ENCODE peak calls at places on chromosomes 6 and 20, in eight cellular contexts. U is heart right ventricle; D is CD8-positive, alpha-beta T cell; B is cardiac muscle cell; G is prostate gland; K is AG04450; W is neural progenitor cell; V is GM12878. R is an unnamed sample.

GRCh38 chr6:109202409-109203264 is 107.3 kb downstream of the CEP57L1 start:
- DNase-seq in B (no peak), K (no peak), U (no peak), G (no peak), V (no peak), D (no peak), W (no peak), R (no peak)

GRCh38 chr20:3010985-3011723 is 32.3 kb upstream of the GNRH2 start:
- DNase-seq in G (no peak), K (peak), D (no peak), B (peak), W (no peak), U (no peak), V (no peak), R (no peak)

GRCh38 chr20:25009218-25010145 is 16.9 kb upstream of the APMAP start:
- DNase-seq in U (no peak), K (no peak), W (no peak), G (no peak), V (no peak), D (no peak), B (no peak), R (peak)

GRCh38 chr6:37110455-37111155 is 59.3 kb upstream of the PIM1 start:
- DNase-seq in V (peak), K (no peak), D (no peak), G (no peak), B (peak), U (no peak), W (no peak), R (no peak)

GRCh38 chr6:157020398-157021266 is 243.5 kb downstream of the ARID1B start:
- DNase-seq in W (peak), G (peak), U (peak), B (peak), D (peak), K (no peak), V (no peak), R (peak)

GRCh38 chr6:112029045-112029822 is 24.7 kb upstream of the CCN6 start:
- DNase-seq in W (peak), K (peak), G (no peak), V (no peak), U (peak), B (peak), D (peak), R (peak)

GRCh38 chr6:93369586-93370134 is 49.7 kb downstream of the EPHA7 start:
- DNase-seq in G (no peak), K (no peak), W (no peak), V (no peak), D (no peak), B (no peak), U (no peak), R (no peak)

GRCh38 chr6:146582857-146583256 is 15.9 kb upstream of the ADGB start:
- DNase-seq in B (peak), V (no peak), G (no peak), U (peak), D (no peak), W (no peak), K (no peak), R (no peak)

GRCh38 chr6:4941782-4942672 is 61.8 kb downstream of the RPP40 start:
- DNase-seq in K (peak), D (peak), G (no peak), B (peak), U (peak), W (peak), V (peak), R (no peak)

GRCh38 chr20:41800040-41800439 is 181.9 kb upstream of the CHD6 start:
- DNase-seq in D (no peak), G (no peak), W (no peak), V (no peak), B (no peak), U (no peak), K (no peak), R (no peak)

GRCh38 chr20:2873747-2874041 is 413 bp downstream of the PTPRA start:
- DNase-seq in U (peak), B (peak), K (no peak), G (peak), W (peak), D (peak), V (no peak), R (peak)

GRCh38 chr6:129498950-129499870 is 210.8 kb downstream of the ARHGAP18 start:
- DNase-seq in U (no peak), V (no peak), W (peak), K (no peak), D (no peak), B (peak), G (peak), R (no peak)

GRCh38 chr6:6803180-6803978 is 214.9 kb downstream of the LY86 start:
- DNase-seq in W (no peak), G (peak), U (no peak), K (no peak), B (no peak), D (no peak), V (no peak), R (no peak)

GRCh38 chr6:66772785-66773184 is 1065.8 kb upstream of the EYS start:
- DNase-seq in G (no peak), B (peak), K (no peak), U (peak), V (no peak), D (no peak), W (no peak), R (no peak)

GRCh38 chr6:46243754-46244153 is 73.0 kb upstream of the ENPP5 start:
- DNase-seq in W (no peak), U (no peak), K (no peak), G (no peak), B (no peak), V (no peak), D (no peak), R (no peak)

GRCh38 chr6:29943053-29943966 is 978 bp downstream of the HLA-A start:
- DNase-seq in W (no peak), D (no peak), G (no peak), U (no peak), V (no peak), K (no peak), B (no peak), R (no peak)

GRCh38 chr6:150928882-150929281 is 63.4 kb downstream of the MTHFD1L start:
- DNase-seq in K (no peak), U (no peak), W (peak), D (no peak), V (no peak), G (no peak), B (no peak), R (no peak)

GRCh38 chr6:9999806-10000205 is 415.1 kb downstream of the TFAP2A start:
- DNase-seq in K (no peak), W (no peak), B (no peak), V (no peak), U (no peak), G (no peak), D (no peak), R (no peak)

GRCh38 chr6:4380881-4381281 is 245.5 kb upstream of the ECI2 start:
- DNase-seq in W (no peak), K (no peak), B (peak), V (no peak), U (no peak), D (no peak), G (no peak), R (no peak)

GRCh38 chr6:10520468-10520867 is 683 bp upstream of the GCNT2 start:
- DNase-seq in D (no peak), V (no peak), G (no peak), W (no peak), B (peak), U (no peak), K (no peak), R (no peak)

GRCh38 chr6:123715243-123715863 is 78.6 kb upstream of the TRDN start:
- DNase-seq in U (peak), D (no peak), B (peak), K (no peak), V (no peak), W (peak), G (peak), R (no peak)

GRCh38 chr20:37670426-37670825 is 23.4 kb upstream of the CTNNBL1 start:
- DNase-seq in B (no peak), D (no peak), V (no peak), W (peak), U (no peak), K (no peak), G (no peak), R (no peak)

GRCh38 chr20:61871160-61871559 is 194.5 kb downstream of the TAF4 start:
- DNase-seq in D (no peak), K (no peak), W (no peak), B (no peak), G (no peak), U (no peak), V (no peak), R (no peak)

GRCh38 chr6:97422171-97422570 is 139.2 kb upstream of the MMS22L start:
- DNase-seq in D (no peak), B (no peak), G (no peak), V (no peak), W (no peak), K (no peak), U (no peak), R (no peak)

GRCh38 chr6:106539931-106540330 is 89.4 kb downstream of the RTN4IP1 start:
- DNase-seq in V (no peak), D (no peak), W (peak), K (no peak), B (no peak), G (no peak), U (no peak), R (no peak)

GRCh38 chr6:13908955-13909381 is 15.8 kb upstream of the RNF182 start:
- DNase-seq in V (peak), G (peak), K (peak), U (peak), W (peak), D (peak), B (peak), R (no peak)

GRCh38 chr20:9572690-9573089 is 58.3 kb downstream of the LAMP5 start:
- DNase-seq in K (no peak), B (no peak), V (no peak), G (no peak), D (no peak), W (peak), U (no peak), R (no peak)

GRCh38 chr6:167291623-167292300 is 647 bp downstream of the UNC93A start:
- DNase-seq in G (no peak), K (no peak), D (no peak), V (no peak), U (no peak), B (no peak), W (no peak), R (no peak)

GRCh38 chr6:167292301-167293087 is 1.4 kb downstream of the UNC93A start:
- DNase-seq in W (no peak), U (no peak), D (no peak), V (no peak), G (no peak), B (no peak), K (no peak), R (no peak)

GRCh38 chr6:167293590-167294091 is 2.5 kb downstream of the UNC93A start:
- DNase-seq in V (no peak), G (no peak), W (no peak), D (no peak), B (no peak), U (no peak), K (no peak), R (no peak)

GRCh38 chr6:167293088-167293589 is 2.0 kb downstream of the UNC93A start:
- DNase-seq in V (no peak), B (no peak), K (no peak), G (no peak), W (no peak), U (no peak), D (no peak), R (no peak)

DNA sequence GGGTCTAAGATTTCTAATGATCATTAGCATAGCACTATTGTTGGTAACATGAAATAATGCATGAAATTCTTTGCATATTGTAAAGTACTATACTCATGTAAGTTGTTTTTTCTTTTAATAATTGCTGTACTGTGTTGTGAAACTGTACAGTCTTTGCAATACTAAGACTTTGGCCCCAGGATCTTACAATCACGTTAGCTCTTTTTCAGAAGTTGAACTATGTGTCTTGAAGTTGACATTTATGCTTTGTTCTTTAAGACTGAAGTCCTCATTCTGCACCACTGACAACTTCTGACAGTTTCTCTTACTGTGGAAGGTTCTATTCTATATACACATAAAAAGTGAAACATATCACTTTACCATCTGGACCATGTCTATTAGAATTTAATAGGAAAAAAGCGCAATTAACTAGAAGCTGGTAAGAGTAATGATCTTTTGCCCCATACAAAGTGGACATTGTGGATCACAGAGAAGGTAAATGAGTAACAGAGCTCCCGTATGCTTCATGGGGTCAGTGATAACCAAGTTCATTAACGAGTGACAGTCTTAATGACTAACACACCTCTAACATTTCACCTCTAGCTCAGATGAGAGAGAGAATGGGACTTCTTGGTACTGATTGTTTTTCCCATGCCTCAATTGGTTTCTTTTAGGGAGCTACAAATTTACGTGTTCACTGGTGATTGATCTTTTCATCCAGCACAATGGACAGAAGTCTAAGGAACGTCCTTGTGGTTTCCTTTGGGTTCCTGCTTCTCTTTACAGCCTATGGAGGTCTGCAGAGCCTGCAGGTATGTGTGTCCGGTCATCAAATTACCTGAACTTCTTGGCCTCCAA is at the start of gene UNC93A:
- DNase-seq in V (no peak), W (no peak), G (no peak), D (no peak), B (no peak), K (no peak), U (no peak), R (no peak)
- H3K27ac ChIP-seq in V (no peak), W (no peak), G (no peak), D (no peak), B (no peak), K (no peak), U (no peak), R (no peak)

GRCh38 chr6:119078449-119079287 is at the start of gene FAM184A:
- DNase-seq in V (no peak), W (peak), K (no peak), U (peak), G (peak), D (peak), B (peak), R (peak)
- TF ChIP-seq CTCF in V (peak), W (peak), K (no peak), U (peak), G (no peak), D (no peak), B (peak), R (peak)

DNA sequence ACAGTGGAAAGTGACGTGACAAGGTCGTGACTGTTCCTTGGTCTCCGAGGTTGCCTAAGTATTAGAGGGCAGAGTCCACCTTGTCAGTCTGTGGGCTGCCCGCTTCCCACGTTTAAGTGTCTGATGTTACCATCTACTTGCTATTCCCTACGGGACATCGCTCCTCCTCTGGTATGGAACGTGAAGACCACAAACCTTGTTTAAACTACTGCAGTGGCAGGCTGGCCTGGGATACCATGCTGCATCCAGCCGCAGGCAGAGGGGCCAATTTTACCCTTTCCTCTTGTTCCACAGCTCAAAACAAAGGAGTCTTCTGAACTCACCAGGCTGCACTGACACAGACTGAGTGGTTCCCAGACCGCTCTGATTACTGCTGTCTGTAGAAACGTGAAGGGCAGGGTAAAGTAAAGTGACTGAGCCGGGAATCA is 275.9 kb downstream of the FOXC1 start:
- DNase-seq in D (no peak), K (no peak), W (peak), V (no peak), G (no peak), B (no peak), U (no peak), R (no peak)
- H3K4me3 ChIP-seq in D (no peak), K (no peak), W (no peak), V (no peak), G (no peak), B (no peak), U (no peak), R (no peak)

GRCh38 chr6:25086500-25087091 is 150.8 kb upstream of the RIPOR2 start:
- DNase-seq in U (no peak), K (no peak), W (no peak), V (no peak), B (no peak), G (no peak), D (no peak), R (no peak)
- H3K27ac ChIP-seq in U (peak), K (no peak), W (no peak), V (no peak), B (no peak), G (no peak), D (no peak), R (no peak)

GRCh38 chr20:63174309-63175030 is 41.5 kb downstream of the YTHDF1 start:
- DNase-seq in W (peak), K (no peak), B (no peak), V (no peak), D (no peak), G (no peak), U (no peak), R (no peak)

GRCh38 chr20:63173552-63174191 is 42.3 kb downstream of the YTHDF1 start:
- DNase-seq in W (peak), G (no peak), U (no peak), K (no peak), D (no peak), B (no peak), V (no peak), R (no peak)

GRCh38 chr20:63175031-63175895 is 40.7 kb downstream of the YTHDF1 start:
- DNase-seq in V (no peak), U (no peak), B (no peak), W (no peak), K (no peak), D (no peak), G (no peak), R (no peak)

GRCh38 chr20:63171991-63172390 is 43.9 kb downstream of the YTHDF1 start:
- DNase-seq in B (no peak), U (no peak), K (no peak), D (no peak), V (no peak), W (no peak), G (no peak), R (no peak)

GRCh38 chr20:63172726-63173125 is 43.2 kb downstream of the YTHDF1 start:
- DNase-seq in B (no peak), U (no peak), G (no peak), D (no peak), V (no peak), W (no peak), K (no peak), R (no peak)
- TF ChIP-seq CTCF in B (peak), U (no peak), G (no peak), D (no peak), V (peak), W (peak), K (peak), R (no peak)

GRCh38 chr20:32582659-32583580 is 2.2 kb downstream of the NOL4L start:
- DNase-seq in K (no peak), G (no peak), W (peak), B (peak), V (no peak), U (peak), D (no peak), R (no peak)
- H3K4me3 ChIP-seq in K (peak), G (peak), W (peak), B (peak), V (peak), U (peak), D (no peak), R (peak)

GRCh38 chr6:1313755-1314503 is 2.0 kb downstream of the FOXQ1 start:
- DNase-seq in B (no peak), W (peak), U (no peak), D (no peak), V (no peak), K (no peak), G (peak), R (peak)
- H3K27ac ChIP-seq in B (no peak), W (no peak), U (no peak), D (no peak), V (no peak), K (no peak), G (peak), R (peak)